ENCODE peak calls at places on chromosomes 11 and 22, in seven cellular contexts. D, Z, S, E, J, M and A are unnamed samples.
A peak's percentile ranks its signal among the peaks of the same experiment; 100 is the strongest.

GRCh38 chr11:96123301-96123700 is 199.4 kb upstream of the MTMR2 start:
- DNase-seq in E (no peak), S (no peak), Z (no peak), J (no peak), D (no peak), M (no peak), A (no peak)

GRCh38 chr11:22234743-22235142 is 41.9 kb downstream of the ANO5 start:
- DNase-seq in Z (no peak), J (no peak), E (no peak), S (no peak), M (no peak), D (no peak), A (no peak)

GRCh38 chr11:126487711-126488110 is 132.2 kb downstream of the ST3GAL4 start:
- DNase-seq in S (no peak), J (no peak), E (no peak), M (no peak), Z (no peak), D (no peak), A (no peak)

GRCh38 chr11:64097468-64098317 is 62.0 kb downstream of the FLRT1 start:
- DNase-seq in J (no peak), E (no peak), Z (no peak), S (no peak), M (no peak), D (no peak), A (no peak)

GRCh38 chr11:113242767-113243397 is 71.5 kb upstream of the TTC12 start:
- DNase-seq in M (no peak), J (peak; percentile 9), D (no peak), E (no peak), Z (no peak), S (no peak), A (no peak)

GRCh38 chr11:12838463-12839120 is 164.4 kb downstream of the TEAD1 start:
- DNase-seq in D (no peak), S (no peak), E (no peak), Z (no peak), M (no peak), J (no peak), A (no peak)

GRCh38 chr11:126704144-126704543 is 296.4 kb downstream of the KIRREL3 start:
- DNase-seq in S (no peak), J (no peak), E (no peak), M (no peak), Z (no peak), D (no peak), A (no peak)

GRCh38 chr11:10688401-10688800 is 5.2 kb downstream of the IRAG1 start:
- DNase-seq in D (no peak), M (no peak), S (no peak), J (peak; percentile 34), Z (no peak), E (no peak), A (no peak)

GRCh38 chr11:76253416-76253815 is 47.1 kb upstream of the WNT11 start:
- DNase-seq in E (no peak), D (no peak), S (no peak), J (no peak), M (no peak), Z (no peak), A (no peak)

GRCh38 chr11:15695096-15695721 is 580.5 kb downstream of the INSC start:
- DNase-seq in M (no peak), S (no peak), E (no peak), J (no peak), Z (no peak), D (no peak), A (no peak)
- TF ChIP-seq CTCF in M (no peak), S (no peak), E (no peak), J (no peak), Z (no peak), D (no peak), A (no peak)

GRCh38 chr11:8087185-8087584 is 6.2 kb downstream of the TUB start:
- DNase-seq in S (no peak), Z (no peak), J (no peak), D (no peak), E (no peak), M (no peak), A (no peak)
- TF ChIP-seq CTCF in S (no peak), Z (peak; percentile 25), J (peak; percentile 25), D (no peak), E (no peak), M (no peak), A (no peak)

DNA sequence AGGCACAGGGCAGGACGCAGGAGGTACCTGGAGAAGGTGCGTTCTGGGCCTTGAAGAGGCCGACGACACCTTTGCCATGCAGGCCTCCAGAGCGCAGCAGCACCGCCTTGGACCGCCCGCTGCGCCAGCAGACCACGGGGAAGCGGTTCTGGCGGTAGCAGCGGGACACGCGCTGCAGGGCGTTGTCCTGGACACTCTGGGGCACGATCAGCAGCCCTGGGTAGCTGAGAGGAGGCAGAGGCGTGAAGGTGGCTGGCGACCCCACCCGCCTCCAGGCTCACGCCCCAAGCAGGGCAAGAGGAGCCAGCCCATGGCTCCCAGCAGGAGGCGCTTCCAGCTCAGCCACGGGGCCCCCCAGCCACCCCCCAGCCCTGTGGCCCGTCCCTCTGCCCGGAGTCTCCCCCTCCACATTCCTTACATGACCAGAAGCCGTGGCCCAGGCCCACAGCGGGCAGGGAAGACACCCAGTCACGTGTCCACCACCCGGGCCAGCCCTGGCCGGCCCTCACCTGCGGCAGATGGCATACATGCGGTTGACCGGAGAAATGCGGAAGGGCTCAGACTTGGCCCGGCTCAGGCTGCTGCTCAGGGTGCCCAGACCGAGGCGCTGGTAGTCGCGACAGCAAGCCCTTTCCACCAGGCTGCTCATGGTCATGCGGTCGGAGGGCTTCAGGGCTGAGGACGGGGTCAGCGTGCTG is 15.2 kb downstream of the SBF1 start:
- DNase-seq in J (no peak), S (peak; percentile 81), M (no peak), E (no peak), Z (no peak), D (no peak), A (no peak)
- TF ChIP-seq CTCF in J (no peak), S (no peak), M (no peak), E (no peak), Z (no peak), D (no peak), A (peak; percentile 5)

DNA sequence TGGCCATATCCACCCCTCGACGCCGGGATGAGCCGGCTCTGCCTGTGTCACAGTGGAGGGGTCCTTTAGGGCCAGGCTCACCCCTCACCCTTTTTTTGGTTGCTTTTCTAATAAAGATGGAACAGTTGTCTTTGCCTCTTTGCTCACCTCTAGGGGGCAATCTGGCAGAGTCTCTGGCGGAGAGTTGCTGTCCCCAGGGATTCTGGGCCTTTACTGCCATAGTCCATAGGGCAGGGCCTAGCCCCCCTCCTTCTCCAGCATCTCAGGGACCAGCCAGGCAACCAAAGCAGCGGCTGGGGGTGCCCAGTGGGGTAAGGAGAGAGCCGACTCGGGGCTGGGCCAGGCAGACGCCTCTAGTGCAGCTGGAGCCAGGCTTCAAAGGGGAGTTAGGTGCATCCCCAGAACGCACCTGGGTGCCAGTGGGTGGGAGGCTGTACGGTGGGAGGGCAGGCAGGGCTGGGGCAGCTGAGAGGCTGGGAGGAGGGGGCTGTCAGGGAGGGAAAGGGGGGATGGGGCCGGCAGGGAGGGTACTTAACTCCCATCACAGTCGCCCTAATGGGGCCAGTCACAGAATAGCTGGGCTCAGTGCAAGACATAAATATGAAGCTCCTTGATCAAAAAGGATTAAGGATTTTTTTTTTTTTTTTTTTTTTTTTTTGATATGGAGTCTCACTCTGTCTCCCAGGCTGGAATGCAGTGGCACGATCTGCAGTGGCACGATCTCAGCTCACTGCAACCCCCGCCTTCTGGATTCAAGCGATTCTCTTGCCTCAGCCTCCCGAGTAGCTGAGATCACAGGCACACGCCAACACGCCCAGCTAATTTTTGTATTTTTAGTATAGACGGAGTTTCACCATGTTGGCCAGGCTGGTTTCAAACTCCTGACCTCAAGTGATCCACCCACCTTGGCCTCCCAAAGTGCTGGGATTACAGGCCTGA is 2.5 kb upstream of the SUSD2 start:
- DNase-seq in M (no peak), Z (no peak), D (no peak), S (peak; percentile 53), J (no peak), E (no peak), A (no peak)
- TF ChIP-seq CTCF in M (peak; percentile 66), Z (peak; percentile 50), D (peak; percentile 24), S (no peak), J (peak; percentile 31), E (no peak), A (peak; percentile 29)

DNA sequence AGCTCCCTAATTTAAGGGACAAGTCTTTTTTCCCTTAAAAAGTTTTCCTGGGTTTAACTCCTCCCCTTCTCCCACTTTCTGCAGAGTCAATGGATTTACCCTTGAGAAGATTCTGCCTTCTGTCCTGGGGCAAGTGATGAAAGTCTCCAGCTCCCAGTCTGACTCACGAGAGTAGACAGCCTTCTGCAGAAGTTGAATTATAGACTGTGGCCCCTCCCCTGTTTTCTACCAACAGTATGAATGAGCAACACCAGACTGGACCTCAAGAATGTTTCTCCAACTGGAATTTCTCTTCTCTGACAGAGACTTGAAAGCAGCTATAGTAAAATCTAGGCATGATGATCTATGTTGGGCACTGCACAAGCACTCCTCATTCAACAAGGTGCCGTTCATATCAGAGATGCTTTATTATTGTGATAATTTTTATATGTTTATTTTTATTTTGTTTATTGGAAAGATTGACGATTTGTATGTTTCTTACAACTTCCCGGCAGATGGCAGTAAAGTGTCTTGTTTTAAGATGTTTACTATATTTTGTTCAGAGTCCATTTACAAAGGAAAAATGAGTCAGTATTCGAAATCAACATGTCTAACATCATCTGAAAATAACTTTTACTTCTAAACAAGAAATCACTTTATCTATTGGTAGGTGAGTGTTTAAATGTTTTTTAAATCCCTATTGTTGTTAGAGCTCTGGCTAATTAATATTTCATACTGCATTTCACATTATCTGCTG is 56.6 kb downstream of the LMO2 start:
- DNase-seq in E (no peak), Z (peak; percentile 13), D (no peak), M (no peak), J (peak; percentile 76), S (no peak), A (no peak)
- TF ChIP-seq CTCF in E (no peak), Z (peak; percentile 36), D (no peak), M (peak; percentile 49), J (peak; percentile 51), S (no peak), A (no peak)

GRCh38 chr11:36041988-36042606 is 98.2 kb downstream of the LDLRAD3 start:
- DNase-seq in Z (no peak), J (no peak), D (peak; percentile 17), S (no peak), E (no peak), M (no peak), A (peak; percentile 23)
- TF ChIP-seq CTCF in Z (peak; percentile 66), J (peak; percentile 62), D (peak; percentile 31), S (peak; percentile 39), E (no peak), M (peak; percentile 74), A (peak; percentile 53)

GRCh38 chr11:120392791-120393190 is 56.6 kb downstream of the ARHGEF12 start:
- DNase-seq in D (no peak), Z (no peak), S (no peak), E (no peak), J (peak; percentile 72), M (no peak), A (no peak)

GRCh38 chr11:120392299-120392698 is 56.1 kb downstream of the ARHGEF12 start:
- DNase-seq in D (no peak), Z (no peak), M (no peak), E (no peak), S (no peak), J (no peak), A (no peak)

GRCh38 chr11:120398184-120398583 is 62.0 kb downstream of the ARHGEF12 start:
- DNase-seq in J (peak; percentile 53), M (no peak), E (no peak), Z (no peak), S (no peak), D (no peak), A (no peak)

GRCh38 chr11:120394119-120394518 is 57.9 kb downstream of the ARHGEF12 start:
- DNase-seq in E (no peak), S (no peak), Z (no peak), M (no peak), J (no peak), D (no peak), A (no peak)

GRCh38 chr11:120395778-120396177 is 59.6 kb downstream of the ARHGEF12 start:
- DNase-seq in J (no peak), M (no peak), Z (no peak), D (no peak), S (no peak), E (no peak), A (no peak)
- TF ChIP-seq CTCF in J (no peak), M (no peak), Z (no peak), D (no peak), S (no peak), E (no peak), A (no peak)